ENCODE peak calls at places on chromosomes 16 and 17, in eight cellular contexts. Y is mammary epithelial cell, R is GM10248, Z is coronary artery, Q is astrocyte of the spinal cord, W is left ventricle myocardium inferior, K is AG09319, M is A549. H is an unnamed sample.

GRCh38 chr16:11435576-11435975 is 90.3 kb downstream of the RMI2 start:
- DNase-seq in Y (no peak), R (no peak), Z (no peak), Q (no peak), W (no peak), K (no peak), M (no peak), H (no peak)

GRCh38 chr17:37084375-37084774 is 135.6 kb downstream of the AATF start:
- DNase-seq in Y (no peak), R (no peak), Z (no peak), Q (no peak), W (no peak), K (no peak), M (no peak), H (no peak)

GRCh38 chr16:27795992-27796614 is 246.2 kb downstream of the KATNIP start:
- DNase-seq in Y (peak; percentile 19), R (no peak), Z (no peak), Q (peak; percentile 37), W (peak; percentile 41), K (no peak), M (no peak), H (peak; percentile 69)

GRCh38 chr17:76156662-76156991 is 15.6 kb upstream of the FOXJ1 start:
- DNase-seq in Y (no peak), R (no peak), Z (no peak), Q (no peak), W (no peak), K (no peak), M (no peak), H (no peak)

GRCh38 chr16:76535-77272 is 1.3 kb upstream of the MPG start:
- DNase-seq in Y (peak; percentile 25), R (no peak), Z (peak; percentile 95), Q (peak; percentile 69), W (peak; percentile 88), K (peak; percentile 77), M (peak; percentile 48), H (no peak)

GRCh38 chr17:79844869-79845600 is 5.8 kb upstream of the CBX4 start:
- DNase-seq in Y (no peak), R (peak; percentile 85), Z (no peak), Q (no peak), W (peak; percentile 54), K (no peak), M (peak; percentile 92), H (peak; percentile 59)

GRCh38 chr16:80377621-80378020 is 163.2 kb upstream of the DYNLRB2 start:
- DNase-seq in Y (no peak), R (no peak), Z (peak; percentile 45), Q (no peak), W (no peak), K (no peak), M (no peak), H (no peak)

GRCh38 chr16:3401719-3402397 is 843 bp downstream of the ZNF174 start:
- DNase-seq in Y (no peak), R (peak; percentile 20), Z (no peak), Q (peak; percentile 24), W (no peak), K (no peak), M (peak; percentile 29), H (no peak)

GRCh38 chr16:57188711-57189002 is 2.5 kb downstream of the RSPRY1 start:
- DNase-seq in Y (no peak), R (no peak), Z (no peak), Q (no peak), W (no peak), K (no peak), M (no peak), H (no peak)

GRCh38 chr16:460787-461186 is 35.3 kb downstream of the RAB11FIP3 start:
- DNase-seq in Y (no peak), R (no peak), Z (no peak), Q (no peak), W (no peak), K (no peak), M (no peak), H (no peak)

GRCh38 chr17:80618304-80618703 is 73.7 kb downstream of the RPTOR start:
- DNase-seq in Y (no peak), R (no peak), Z (no peak), Q (no peak), W (no peak), K (no peak), M (no peak), H (no peak)

GRCh38 chr16:2232094-2232990 is 3.9 kb upstream of the DNASE1L2 start:
- DNase-seq in Y (no peak), R (no peak), Z (no peak), Q (no peak), W (no peak), K (no peak), M (no peak), H (no peak)

GRCh38 chr16:86680661-86681439 is 102.5 kb downstream of the FOXL1 start:
- DNase-seq in Y (no peak), R (no peak), Z (no peak), Q (peak; percentile 69), W (no peak), K (no peak), M (no peak), H (no peak)

GRCh38 chr17:2705888-2706795 is 5.4 kb downstream of the CLUH start:
- DNase-seq in Y (no peak), R (no peak), Z (no peak), Q (no peak), W (no peak), K (no peak), M (no peak), H (no peak)

GRCh38 chr16:86773339-86773715 is 195.0 kb downstream of the FOXL1 start:
- DNase-seq in Y (no peak), R (no peak), Z (no peak), Q (no peak), W (no peak), K (no peak), M (no peak), H (no peak)

GRCh38 chr17:62657664-62658063 is 30.2 kb downstream of the MRC2 start:
- DNase-seq in Y (no peak), R (no peak), Z (no peak), Q (no peak), W (no peak), K (no peak), M (no peak), H (no peak)

GRCh38 chr17:35119370-35120185 is at the start of gene RAD51D:
- DNase-seq in Y (peak; percentile 55), R (peak; percentile 94), Z (peak; percentile 85), Q (peak; percentile 59), W (peak; percentile 77), K (no peak), M (peak; percentile 83), H (peak; percentile 75)

GRCh38 chr17:35116845-35117244 is 2.8 kb downstream of the RAD51D start:
- DNase-seq in Y (no peak), R (no peak), Z (no peak), Q (peak; percentile 7), W (no peak), K (no peak), M (no peak), H (no peak)

GRCh38 chr17:35121315-35121714 is at the start of gene FNDC8:
- DNase-seq in Y (no peak), R (no peak), Z (peak; percentile 38), Q (no peak), W (no peak), K (no peak), M (no peak), H (no peak)

GRCh38 chr17:35117984-35118383 is 1.7 kb downstream of the RAD51D start:
- DNase-seq in Y (peak; percentile 47), R (peak; percentile 46), Z (no peak), Q (peak; percentile 32), W (no peak), K (no peak), M (no peak), H (no peak)
- TF ChIP-seq CTCF in Y (peak; percentile 48), R (peak; percentile 46), Z (no peak), Q (peak; percentile 54), W (no peak), K (peak; percentile 23), M (peak; percentile 42), H (no peak)

GRCh38 chr16:51640196-51640595 is 489.1 kb upstream of the SALL1 start:
- DNase-seq in Y (no peak), R (no peak), Z (no peak), Q (no peak), W (no peak), K (no peak), M (no peak), H (no peak)
- TF ChIP-seq CTCF in Y (no peak), R (no peak), Z (no peak), Q (no peak), W (no peak), K (no peak), M (no peak), H (no peak)

DNA sequence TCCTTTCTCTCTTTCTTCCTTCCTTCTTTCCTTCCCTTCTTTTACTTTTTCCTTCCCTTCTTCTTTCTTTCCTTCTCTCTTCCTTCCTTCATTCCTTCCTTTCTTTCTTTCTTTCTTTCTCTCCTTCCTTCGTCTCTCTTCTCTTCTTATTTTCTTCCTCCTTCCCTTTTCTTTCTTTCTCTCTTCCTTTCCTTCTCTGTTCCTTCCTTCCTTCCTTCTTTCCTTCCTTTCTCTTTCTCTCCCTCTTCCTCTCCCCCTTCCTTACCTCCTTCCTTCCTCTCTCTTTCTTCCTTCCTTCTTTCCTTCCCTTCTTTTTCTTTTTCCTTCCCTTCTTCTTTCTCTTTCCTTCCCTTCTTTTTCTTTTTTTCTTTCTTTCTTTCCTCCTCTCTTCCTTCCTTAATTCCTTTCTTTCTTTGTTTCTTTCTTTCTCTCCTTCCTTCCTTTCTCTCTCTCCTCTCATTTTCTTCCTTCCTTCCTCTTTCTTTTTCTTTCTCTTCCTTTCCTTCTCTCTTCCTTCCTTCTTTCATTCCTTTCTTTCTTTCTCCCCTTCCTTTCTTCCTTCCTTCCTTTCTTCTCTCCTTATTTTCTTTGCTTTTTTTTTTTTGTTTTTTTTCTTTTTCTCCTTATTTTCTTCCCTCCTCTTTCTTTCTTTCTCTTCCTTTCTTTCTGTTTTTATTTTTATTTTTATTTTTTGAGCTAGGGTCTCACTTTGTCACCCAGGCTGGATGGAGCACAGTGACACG is 22.8 kb downstream of the GPR142 start:
- DNase-seq in Y (no peak), R (no peak), Z (no peak), Q (no peak), W (no peak), K (no peak), M (no peak), H (no peak)
- TF ChIP-seq CTCF in Y (no peak), R (no peak), Z (no peak), Q (no peak), W (no peak), K (no peak), M (no peak), H (no peak)

GRCh38 chr17:64682261-64683181 is 20.4 kb upstream of the SMURF2 start:
- DNase-seq in Y (no peak), R (no peak), Z (no peak), Q (peak; percentile 77), W (no peak), K (no peak), M (no peak), H (no peak)
- TF ChIP-seq CTCF in Y (no peak), R (no peak), Z (no peak), Q (peak; percentile 4), W (no peak), K (no peak), M (no peak), H (no peak)

GRCh38 chr16:67892899-67893790 is at the start of gene PSKH1:
- DNase-seq in Y (peak; percentile 94), R (peak; percentile 100), Z (peak; percentile 97), Q (peak; percentile 97), W (peak; percentile 98), K (peak; percentile 75), M (peak; percentile 99), H (peak; percentile 89)
- TF ChIP-seq CTCF in Y (no peak), R (no peak), Z (no peak), Q (no peak), W (no peak), K (no peak), M (no peak), H (no peak)

H was measured in progenitor cell of endocrine pancreas.